ENCODE peak calls at places on chromosomes 11 and 22, in nine cellular contexts. O is PC-9; J is fibroblast of lung; D is neural progenitor cell; H is mucosa of descending colon; S is colonic mucosa; P is naive thymus-derived CD4-positive, alpha-beta T cell; Z is lung; E is CD8-positive, alpha-beta memory T cell. A is an unnamed sample. For H3K4me1, the result is how much of the 10 kb centered on the place peaks cover.

GRCh38 chr11:15194671-15195415 is 80.1 kb downstream of the INSC start:
- DNase-seq in O (no peak), J (peak), D (no peak), H (no peak), S (no peak), P (no peak), Z (no peak), E (no peak), A (no peak)

GRCh38 chr11:12876988-12877387 is 132.1 kb upstream of the RASSF10 start:
- DNase-seq in O (no peak), J (no peak), D (no peak), H (no peak), S (no peak), P (no peak), Z (no peak), E (no peak), A (no peak)

GRCh38 chr11:94800394-94800793 is 32.2 kb downstream of the AMOTL1 start:
- DNase-seq in O (no peak), J (no peak), D (no peak), H (peak), S (peak), P (no peak), Z (no peak), E (no peak), A (no peak)

GRCh38 chr11:114413958-114414357 is 13.5 kb downstream of the RBM7 start:
- DNase-seq in O (no peak), J (no peak), D (peak), H (no peak), S (no peak), P (no peak), Z (no peak), E (no peak), A (no peak)

GRCh38 chr11:33996498-33997454 is 54.8 kb upstream of the CAPRIN1 start:
- DNase-seq in O (peak), J (peak), D (peak), H (peak), S (peak), P (peak), Z (peak), E (peak), A (peak)

GRCh38 chr11:86743223-86744118 is 56.9 kb upstream of the PRSS23 start:
- DNase-seq in O (peak), J (peak), D (no peak), H (peak), S (peak), P (no peak), Z (peak), E (no peak), A (no peak)

GRCh38 chr11:75793966-75794365 is 21.0 kb upstream of the UVRAG start:
- DNase-seq in O (no peak), J (no peak), D (no peak), H (no peak), S (no peak), P (no peak), Z (no peak), E (no peak), A (no peak)

GRCh38 chr11:58446294-58446693 is 4.3 kb upstream of the OR5B12 start:
- DNase-seq in O (no peak), J (no peak), D (no peak), H (no peak), S (no peak), P (no peak), Z (no peak), E (no peak), A (no peak)

GRCh38 chr11:21810650-21811049 is 382.2 kb upstream of the ANO5 start:
- DNase-seq in O (no peak), J (no peak), D (no peak), H (no peak), S (no peak), P (no peak), Z (no peak), E (no peak), A (no peak)

GRCh38 chr11:68038718-68039525 is at the start of gene TCIRG1:
- DNase-seq in O (peak), J (peak), D (peak), H (peak), S (peak), P (peak), Z (peak), E (peak), A (peak)

GRCh38 chr11:94326947-94327346 is 22.6 kb downstream of the IZUMO1R start:
- DNase-seq in O (peak), J (no peak), D (no peak), H (peak), S (no peak), P (no peak), Z (no peak), E (no peak), A (no peak)

GRCh38 chr22:43004362-43005035 is 10.4 kb downstream of the PACSIN2 start:
- DNase-seq in O (no peak), J (peak), D (no peak), H (peak), S (peak), P (no peak), Z (no peak), E (no peak), A (peak)
- H3K4me1 ChIP-seq in O (half or more), J (under half), D (under half), H (half or more), S (under half), P (under half), Z (under half), E (under half), A (under half)

GRCh38 chr22:37627545-37627944 is 11.9 kb upstream of the SH3BP1 start:
- DNase-seq in O (no peak), J (no peak), D (no peak), H (no peak), S (no peak), P (peak), Z (no peak), E (peak), A (peak)
- H3K4me1 ChIP-seq in O (under half), J (under half), D (under half), H (under half), S (under half), P (half or more), Z (under half), E (half or more), A (under half)

GRCh38 chr22:43829904-43830851 is 18.1 kb upstream of the EFCAB6 start:
- DNase-seq in O (no peak), J (peak), D (no peak), H (no peak), S (no peak), P (no peak), Z (peak), E (no peak), A (peak)
- H3K4me1 ChIP-seq in O (under half), J (under half), D (under half), H (under half), S (under half), P (under half), Z (under half), E (under half), A (under half)

GRCh38 chr22:30221121-30221992 is 25.2 kb downstream of the LIF start:
- DNase-seq in O (no peak), J (no peak), D (no peak), H (no peak), S (no peak), P (peak), Z (no peak), E (peak), A (no peak)
- H3K4me1 ChIP-seq in O (under half), J (under half), D (under half), H (under half), S (under half), P (under half), Z (under half), E (under half), A (under half)

DNA sequence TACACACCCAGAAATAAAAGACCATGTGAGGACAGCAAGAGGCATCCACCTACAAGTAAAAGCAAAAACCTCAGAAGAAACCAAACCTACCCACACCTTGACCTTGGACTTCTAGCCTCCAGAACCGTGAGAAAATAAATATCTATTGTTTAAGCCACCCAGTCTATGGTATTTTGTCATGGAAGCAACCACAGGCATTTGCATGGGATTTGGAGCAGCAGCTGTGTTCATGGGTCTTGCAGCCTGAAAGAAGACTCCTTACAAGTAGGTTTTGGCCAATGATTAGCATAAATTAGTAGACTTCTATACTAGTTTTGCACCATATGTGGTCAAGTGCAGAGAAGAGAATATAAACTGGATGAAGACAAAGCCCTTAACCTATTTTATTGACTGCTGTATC is 27.9 kb downstream of the FSHB start:
- DNase-seq in O (no peak), J (no peak), D (no peak), H (no peak), S (no peak), P (no peak), Z (no peak), E (no peak), A (no peak)
- H3K4me1 ChIP-seq in O (under half), J (under half), D (under half), H (under half), S (under half), P (under half), Z (under half), E (under half), A (under half)

GRCh38 chr11:120294096-120294495 is 31.0 kb upstream of the TLCD5 start:
- DNase-seq in O (no peak), J (no peak), D (no peak), H (no peak), S (no peak), P (no peak), Z (no peak), E (no peak), A (no peak)

GRCh38 chr11:120295110-120295509 is 30.0 kb upstream of the TLCD5 start:
- DNase-seq in O (peak), J (no peak), D (no peak), H (no peak), S (peak), P (no peak), Z (no peak), E (no peak), A (peak)

GRCh38 chr11:120298461-120298860 is 26.6 kb upstream of the TLCD5 start:
- DNase-seq in O (no peak), J (no peak), D (no peak), H (no peak), S (no peak), P (no peak), Z (no peak), E (no peak), A (no peak)

GRCh38 chr11:120293038-120293800 is 31.9 kb upstream of the TLCD5 start:
- DNase-seq in O (no peak), J (no peak), D (no peak), H (no peak), S (no peak), P (no peak), Z (no peak), E (no peak), A (no peak)

GRCh38 chr11:120296554-120296953 is 28.5 kb upstream of the TLCD5 start:
- DNase-seq in O (no peak), J (no peak), D (no peak), H (no peak), S (no peak), P (no peak), Z (no peak), E (no peak), A (no peak)
- H3K4me1 ChIP-seq in O (half or more), J (under half), D (under half), H (under half), S (under half), P (under half), Z (under half), E (under half), A (under half)

DNA sequence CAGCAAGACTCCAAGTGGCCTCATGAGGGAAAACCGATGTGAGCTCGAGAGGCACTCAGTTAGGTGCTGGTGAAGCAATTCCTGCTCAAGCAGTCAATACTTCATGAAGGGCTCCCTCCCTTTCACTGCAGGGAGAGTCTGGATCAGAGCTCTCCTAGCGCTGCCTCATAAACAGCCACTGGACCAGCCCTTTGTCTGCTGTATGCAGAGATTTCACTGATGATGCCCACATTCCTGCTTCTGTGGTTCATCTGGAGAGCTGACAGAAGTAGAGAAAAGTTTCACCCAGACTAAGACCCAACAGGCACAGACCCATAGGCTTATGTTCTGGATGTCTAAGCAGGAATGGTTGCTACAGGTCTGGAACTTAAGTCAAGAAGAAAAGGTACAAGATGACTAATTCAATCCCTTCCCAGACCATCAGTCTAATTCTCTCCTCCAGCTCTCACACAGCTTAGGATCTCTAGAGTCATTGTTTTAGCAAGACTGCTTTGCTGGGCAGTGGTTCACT is 4.0 kb downstream of the UCP2 start:
- DNase-seq in O (no peak), J (no peak), D (no peak), H (no peak), S (no peak), P (no peak), Z (no peak), E (peak), A (no peak)
- H3K4me1 ChIP-seq in O (under half), J (under half), D (under half), H (under half), S (under half), P (half or more), Z (under half), E (half or more), A (under half)